ENCODE peak calls at places on chromosome 4, in four cellular contexts. S is mesenchymal stem cell, C is Karpas-422, Y is osteoblast. N is an unnamed sample.

GRCh38 chr4:11367371-11367770 is 61.3 kb downstream of the HS3ST1 start:
- DNase-seq in S (peak; percentile 41), C (no peak), Y (no peak), N (no peak)

GRCh38 chr4:55524844-55525571 is 21.7 kb downstream of the CLOCK start:
- DNase-seq in S (peak; percentile 12), C (no peak), Y (no peak), N (peak; percentile 62)

GRCh38 chr4:170853422-170854021 is 763.8 kb upstream of the AADAT start:
- DNase-seq in S (peak; percentile 51), C (peak; percentile 61), Y (peak; percentile 4), N (peak; percentile 50)

GRCh38 chr4:100149190-100149589 is 41.1 kb downstream of the DDIT4L start:
- DNase-seq in S (no peak), C (peak; percentile 21), Y (no peak), N (no peak)

GRCh38 chr4:124873361-124874171 is 161.0 kb upstream of the ANKRD50 start:
- DNase-seq in S (no peak), C (no peak), Y (no peak), N (no peak)

GRCh38 chr4:88291003-88291402 is 6.6 kb upstream of the PPM1K start:
- DNase-seq in S (no peak), C (no peak), Y (peak; percentile 62), N (peak; percentile 7)

GRCh38 chr4:164383187-164384181 is 370.4 kb upstream of the SMIM31 start:
- DNase-seq in S (peak; percentile 3), C (no peak), Y (peak; percentile 32), N (peak; percentile 6)

GRCh38 chr4:39320381-39321115 is 45.6 kb downstream of the RFC1 start:
- DNase-seq in S (peak; percentile 19), C (no peak), Y (no peak), N (peak; percentile 55)

GRCh38 chr4:165360041-165360782 is 18.6 kb upstream of the CPE start:
- DNase-seq in S (no peak), C (no peak), Y (no peak), N (peak; percentile 69)

GRCh38 chr4:8534129-8534528 is 46.1 kb upstream of the GPR78 start:
- DNase-seq in S (peak; percentile 75), C (no peak), Y (peak; percentile 26), N (no peak)

GRCh38 chr4:8533274-8533865 is 46.8 kb upstream of the GPR78 start:
- DNase-seq in S (no peak), C (no peak), Y (peak; percentile 13), N (no peak)

GRCh38 chr4:8532245-8532781 is 47.9 kb upstream of the GPR78 start:
- DNase-seq in S (no peak), C (no peak), Y (no peak), N (no peak)

GRCh38 chr4:8536467-8536866 is 43.7 kb upstream of the GPR78 start:
- DNase-seq in S (no peak), C (no peak), Y (peak; percentile 11), N (no peak)

GRCh38 chr4:8534601-8535000 is 45.6 kb upstream of the GPR78 start:
- DNase-seq in S (no peak), C (no peak), Y (peak; percentile 10), N (no peak)
- H3K4me2 ChIP-seq in S (no peak overlapping the region), C (no peak overlapping the region), Y (no peak overlapping the region), N (no peak overlapping the region)

GRCh38 chr4:5973033-5973432 is 45.2 kb downstream of the C4orf50 start:
- DNase-seq in S (no peak), C (no peak), Y (no peak), N (no peak)
- H3K27me3 ChIP-seq in S (peaks cover 62% of the 10 kb centered on the region), C (peaks cover 2% of the 10 kb centered on the region), Y (no peaks in the 10 kb centered on the region), N (peaks cover 4% of the 10 kb centered on the region)

GRCh38 chr4:41389356-41389755 is 132.6 kb downstream of the UCHL1 start:
- DNase-seq in S (no peak), C (no peak), Y (no peak), N (no peak)

GRCh38 chr4:41381384-41381783 is 124.7 kb downstream of the UCHL1 start:
- DNase-seq in S (no peak), C (no peak), Y (no peak), N (no peak)

GRCh38 chr4:41380758-41381157 is 124.0 kb downstream of the UCHL1 start:
- DNase-seq in S (no peak), C (no peak), Y (no peak), N (no peak)

GRCh38 chr4:41384992-41385391 is 128.3 kb downstream of the UCHL1 start:
- DNase-seq in S (no peak), C (no peak), Y (no peak), N (no peak)

DNA sequence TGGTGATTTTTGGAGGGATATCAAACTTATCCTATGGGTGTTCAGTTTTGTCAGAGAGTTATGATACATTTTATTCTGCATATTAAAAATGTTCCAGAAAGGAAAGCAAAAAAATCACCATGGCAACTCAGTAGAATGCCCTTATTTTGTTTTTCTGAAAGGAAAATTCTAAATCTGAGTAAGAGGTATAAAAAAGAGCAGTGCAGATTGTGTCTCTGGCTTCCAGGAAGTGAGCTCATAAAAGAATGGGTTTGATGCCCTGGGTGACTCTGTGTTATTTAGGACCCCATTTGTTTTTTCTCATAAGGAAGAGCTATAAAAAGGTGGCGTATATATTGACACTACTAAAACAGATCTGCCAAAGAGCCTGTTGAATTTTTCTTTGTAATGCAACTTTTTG is 128.8 kb downstream of the UCHL1 start:
- DNase-seq in S (no peak), C (no peak), Y (no peak), N (no peak)
- H3K4me2 ChIP-seq in S (no peak overlapping the region), C (no peak overlapping the region), Y (no peak overlapping the region), N (no peak overlapping the region)

GRCh38 chr4:85759392-85759791 is 284.4 kb downstream of the ARHGAP24 start:
- DNase-seq in S (no peak), C (no peak), Y (no peak), N (no peak)

GRCh38 chr4:85751907-85752306 is 277.0 kb downstream of the ARHGAP24 start:
- DNase-seq in S (no peak), C (no peak), Y (no peak), N (no peak)

GRCh38 chr4:85756938-85757337 is 282.0 kb downstream of the ARHGAP24 start:
- DNase-seq in S (peak; percentile 62), C (peak; percentile 70), Y (peak; percentile 42), N (peak; percentile 79)

GRCh38 chr4:85760521-85760920 is 285.6 kb downstream of the ARHGAP24 start:
- DNase-seq in S (no peak), C (no peak), Y (no peak), N (no peak)

GRCh38 chr4:85755285-85755684 is 280.3 kb downstream of the ARHGAP24 start:
- DNase-seq in S (no peak), C (no peak), Y (no peak), N (no peak)
- H3K27me3 ChIP-seq in S (no peaks in the 10 kb centered on the region), C (no peaks in the 10 kb centered on the region), Y (no peaks in the 10 kb centered on the region), N (no peaks in the 10 kb centered on the region)